ENCODE peak calls at places on chromosomes 16 and 17, in seven cellular contexts. B is fibroblast of lung; U is body of pancreas; D is DND-41; Q is CD8-positive, alpha-beta memory T cell; J is heart left ventricle; Y is MM.1S. G is an unnamed sample.

GRCh38 chr16:17658881-17659280 is 188.1 kb upstream of the XYLT1 start:
- DNase-seq in B (no peak), J (no peak), D (no peak), Q (no peak), Y (no peak), U (no peak), G (no peak)

GRCh38 chr17:43074869-43075268 is 49.8 kb downstream of the RND2 start:
- DNase-seq in U (no peak), D (no peak), Y (no peak), Q (no peak), J (no peak), B (no peak), G (no peak)

GRCh38 chr16:638034-638543 is 2.0 kb upstream of the METTL26 start:
- DNase-seq in J (no peak), U (peak; percentile 41), D (no peak), Q (no peak), Y (no peak), B (no peak), G (no peak)

GRCh38 chr17:81241203-81241602 is 2.1 kb downstream of the NDUFAF8 start:
- DNase-seq in B (no peak), J (no peak), D (no peak), U (no peak), Y (no peak), Q (peak; percentile 15), G (no peak)

GRCh38 chr17:66923881-66924280 is 40.6 kb upstream of the CACNG4 start:
- DNase-seq in Q (no peak), J (no peak), Y (no peak), D (no peak), U (no peak), B (no peak), G (no peak)

GRCh38 chr16:66832661-66833305 is 2.0 kb upstream of the NAE1 start:
- DNase-seq in U (no peak), Q (no peak), B (peak; percentile 15), J (no peak), D (no peak), Y (no peak), G (no peak)

GRCh38 chr17:82880620-82881019 is 40.8 kb upstream of the ZNF750 start:
- DNase-seq in Q (no peak), Y (no peak), J (peak; percentile 9), D (no peak), U (no peak), B (no peak), G (no peak)

GRCh38 chr17:81125573-81126081 is 39.7 kb upstream of the PVALEF start:
- DNase-seq in Y (no peak), J (no peak), D (no peak), B (no peak), Q (no peak), U (no peak), G (no peak)

GRCh38 chr17:31415004-31415454 is 23.6 kb downstream of the RAB11FIP4 start:
- DNase-seq in B (no peak), U (no peak), D (no peak), Y (no peak), Q (no peak), J (no peak), G (no peak)

GRCh38 chr17:58403312-58403711 is 14.0 kb downstream of the RNF43 start:
- DNase-seq in Q (no peak), U (no peak), J (no peak), D (no peak), Y (no peak), B (no peak), G (no peak)

GRCh38 chr17:17403899-17404576 is 72.8 kb upstream of the MED9 start:
- DNase-seq in D (peak; percentile 98), B (no peak), U (peak; percentile 33), Y (no peak), J (no peak), Q (peak; percentile 69), G (peak; percentile 31)

GRCh38 chr17:81200695-81201580 is 21.8 kb downstream of the CEP131 start:
- DNase-seq in D (peak; percentile 42), J (peak; percentile 61), B (peak; percentile 68), Y (peak; percentile 31), U (peak; percentile 90), Q (no peak), G (no peak)

GRCh38 chr17:31533546-31534155 is 142.2 kb downstream of the RAB11FIP4 start:
- DNase-seq in Q (no peak), U (no peak), D (peak; percentile 32), Y (no peak), J (no peak), B (peak; percentile 52), G (no peak)

GRCh38 chr17:74921769-74922168 is 1.3 kb downstream of the USH1G start:
- DNase-seq in D (no peak), Y (no peak), B (no peak), J (no peak), U (no peak), Q (no peak), G (no peak)

GRCh38 chr17:6940186-6940649 is 55.6 kb upstream of the ALOX12 start:
- DNase-seq in J (no peak), D (no peak), Q (peak; percentile 41), U (no peak), B (no peak), Y (peak; percentile 40), G (no peak)

GRCh38 chr16:27701381-27701780 is 151.4 kb downstream of the KATNIP start:
- DNase-seq in J (no peak), B (no peak), D (no peak), Q (no peak), U (no peak), Y (no peak), G (no peak)

GRCh38 chr16:72864130-72864833 is 183.6 kb downstream of the ZFHX3 start:
- DNase-seq in Y (no peak), D (no peak), Q (no peak), B (no peak), U (no peak), J (no peak), G (no peak)

GRCh38 chr17:76076100-76076764 is 1.7 kb downstream of the GALR2 start:
- DNase-seq in Q (no peak), J (no peak), Y (no peak), B (no peak), D (no peak), U (no peak), G (no peak)

GRCh38 chr16:27505297-27506236 is 44.1 kb downstream of the GTF3C1 start:
- DNase-seq in Y (no peak), J (peak; percentile 67), B (no peak), U (no peak), D (no peak), Q (no peak), G (no peak)

GRCh38 chr17:50356892-50357510 is 11.1 kb downstream of the XYLT2 start:
- DNase-seq in J (no peak), Q (no peak), D (no peak), Y (no peak), U (no peak), B (no peak), G (no peak)

DNA sequence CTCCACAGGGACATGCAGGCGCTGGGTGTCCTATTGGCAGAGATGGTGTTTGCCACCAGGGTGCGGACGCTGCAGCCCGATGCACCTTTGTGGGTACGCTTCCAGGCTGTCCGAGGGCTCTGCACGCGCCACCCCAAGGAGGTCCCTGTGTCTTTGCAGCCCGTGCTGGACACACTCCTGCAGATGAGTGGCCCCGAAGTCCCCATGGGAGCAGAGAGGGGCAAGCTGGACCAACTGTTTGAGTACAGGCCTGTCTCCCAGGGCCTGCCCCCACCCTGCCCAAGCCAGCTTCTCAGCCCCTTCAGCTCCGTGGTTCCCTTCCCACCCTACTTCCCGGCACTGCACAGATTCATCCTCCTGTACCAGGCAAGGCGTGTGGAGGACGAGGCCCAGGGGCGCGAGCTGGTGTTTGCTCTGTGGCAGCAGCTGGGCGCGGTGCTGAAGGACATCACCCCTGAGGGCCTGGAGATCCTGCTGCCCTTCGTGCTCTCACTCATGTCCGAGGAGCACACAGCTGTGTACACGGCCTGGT is 2.8 kb downstream of the WDR81 start:
- DNase-seq in D (no peak), Y (no peak), Q (no peak), U (no peak), J (no peak), B (no peak), G (no peak)
- H3K9me3 ChIP-seq in D (no peaks in the 10 kb centered on the region), Y (no peaks in the 10 kb centered on the region), Q (no peaks in the 10 kb centered on the region), U (no peaks in the 10 kb centered on the region), J (no peaks in the 10 kb centered on the region), B (no peaks in the 10 kb centered on the region), G (no peaks in the 10 kb centered on the region)

GRCh38 chr16:25512041-25512440 is 179.7 kb upstream of the HS3ST4 start:
- DNase-seq in J (no peak), D (no peak), B (no peak), Y (no peak), U (no peak), Q (no peak), G (no peak)
- H3K9me3 ChIP-seq in J (no peaks in the 10 kb centered on the region), D (no peaks in the 10 kb centered on the region), B (no peaks in the 10 kb centered on the region), Y (no peaks in the 10 kb centered on the region), U (no peaks in the 10 kb centered on the region), Q (no peaks in the 10 kb centered on the region), G (no peaks in the 10 kb centered on the region)

GRCh38 chr16:77555101-77555500 is 120.3 kb upstream of the ADAMTS18 start:
- DNase-seq in U (no peak), Q (no peak), B (no peak), D (no peak), Y (no peak), J (no peak), G (no peak)
- H3K9me3 ChIP-seq in U (no peaks in the 10 kb centered on the region), Q (no peaks in the 10 kb centered on the region), B (no peaks in the 10 kb centered on the region), D (no peaks in the 10 kb centered on the region), Y (no peaks in the 10 kb centered on the region), J (no peaks in the 10 kb centered on the region), G (no peaks in the 10 kb centered on the region)

GRCh38 chr16:75160386-75160785 is 12.1 kb downstream of the ZFP1 start:
- DNase-seq in Y (no peak), U (no peak), D (no peak), J (no peak), B (no peak), Q (no peak), G (no peak)
- H3K9me3 ChIP-seq in Y (no peaks in the 10 kb centered on the region), U (no peaks in the 10 kb centered on the region), D (peaks cover 5% of the 10 kb centered on the region), J (peaks cover 3% of the 10 kb centered on the region), B (no peaks in the 10 kb centered on the region), Q (no peaks in the 10 kb centered on the region), G (no peaks in the 10 kb centered on the region)

GRCh38 chr16:78660795-78661194 is 561.3 kb downstream of the WWOX start:
- DNase-seq in B (no peak), Q (no peak), J (no peak), U (no peak), D (no peak), Y (no peak), G (no peak)

GRCh38 chr16:78659668-78660217 is 560.3 kb downstream of the WWOX start:
- DNase-seq in U (no peak), J (no peak), Y (no peak), B (no peak), Q (no peak), D (no peak), G (no peak)

GRCh38 chr16:78666318-78666717 is 566.9 kb downstream of the WWOX start:
- DNase-seq in J (no peak), B (no peak), Q (no peak), Y (no peak), D (no peak), U (no peak), G (no peak)

GRCh38 chr16:78665373-78665772 is 565.9 kb downstream of the WWOX start:
- DNase-seq in B (no peak), Y (no peak), D (no peak), Q (no peak), U (no peak), J (no peak), G (no peak)

DNA sequence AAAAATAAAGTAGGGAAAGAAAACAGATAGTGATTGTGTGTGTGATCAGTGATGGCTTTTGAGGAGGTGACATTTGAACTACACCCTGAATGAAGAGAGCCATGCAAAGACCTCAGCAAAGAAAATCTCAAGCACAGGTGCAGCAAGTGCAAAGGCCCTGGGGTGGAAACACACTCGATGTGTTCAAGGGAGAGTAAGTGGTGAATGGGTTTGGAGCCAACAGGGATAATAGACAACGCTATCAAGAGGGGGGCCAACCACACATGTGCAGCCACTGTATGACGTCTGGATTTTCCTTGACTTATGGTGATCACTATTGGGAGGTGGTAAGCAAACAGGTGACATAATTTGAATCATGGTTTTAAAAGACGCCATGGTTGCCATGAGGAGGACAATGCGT is 564.2 kb downstream of the WWOX start:
- DNase-seq in Y (no peak), D (no peak), Q (no peak), J (no peak), B (no peak), U (no peak), G (no peak)
- H3K9me3 ChIP-seq in Y (no peaks in the 10 kb centered on the region), D (no peaks in the 10 kb centered on the region), Q (no peaks in the 10 kb centered on the region), J (no peaks in the 10 kb centered on the region), B (no peaks in the 10 kb centered on the region), U (no peaks in the 10 kb centered on the region), G (no peaks in the 10 kb centered on the region)